ENCODE peak calls at places on chromosomes 5 and 9, in nine cellular contexts. One of them, this sample, is unnamed.

GRCh38 chr9:110125207-110125751 is 82.7 kb downstream of the C9orf152 start:
- DNase-seq in Calu3: peak; percentile 83
- DNase-seq in kidney: peak; percentile 96
- DNase-seq in foreskin fibroblast: peak; percentile 88
- DNase-seq in fibroblast of pulmonary artery: peak; percentile 99
- DNase-seq in HCT116: no peak
- DNase-seq in MCF 10A: peak; percentile 81
- DNase-seq in GM10248: no peak
- DNase-seq in AG09309: peak; percentile 89
- DNase-seq in this sample: peak; percentile 87

GRCh38 chr5:147348046-147348445 is 113.2 kb downstream of the STK32A start:
- DNase-seq in Calu3: no peak
- DNase-seq in kidney: no peak
- DNase-seq in foreskin fibroblast: no peak
- DNase-seq in fibroblast of pulmonary artery: peak; percentile 7
- DNase-seq in HCT116: no peak
- DNase-seq in MCF 10A: peak; percentile 14
- DNase-seq in GM10248: no peak
- DNase-seq in AG09309: no peak
- DNase-seq in this sample: no peak

GRCh38 chr5:159849437-159850191 is 66.7 kb upstream of the ADRA1B start:
- DNase-seq in Calu3: peak; percentile 12
- DNase-seq in kidney: no peak
- DNase-seq in foreskin fibroblast: peak; percentile 88
- DNase-seq in fibroblast of pulmonary artery: peak; percentile 75
- DNase-seq in HCT116: no peak
- DNase-seq in MCF 10A: peak; percentile 87
- DNase-seq in GM10248: no peak
- DNase-seq in AG09309: peak; percentile 64
- DNase-seq in this sample: peak; percentile 80

GRCh38 chr5:58491216-58491892 is at the start of gene GAPT:
- DNase-seq in Calu3: no peak
- DNase-seq in kidney: no peak
- DNase-seq in foreskin fibroblast: no peak
- DNase-seq in fibroblast of pulmonary artery: no peak
- DNase-seq in HCT116: no peak
- DNase-seq in MCF 10A: no peak
- DNase-seq in GM10248: peak; percentile 19
- DNase-seq in AG09309: no peak
- DNase-seq in this sample: no peak

GRCh38 chr5:151448038-151448985 is 909 bp downstream of the SLC36A1 start:
- DNase-seq in Calu3: peak; percentile 50
- DNase-seq in kidney: no peak
- DNase-seq in foreskin fibroblast: peak; percentile 35
- DNase-seq in fibroblast of pulmonary artery: no peak
- DNase-seq in HCT116: no peak
- DNase-seq in MCF 10A: peak; percentile 57
- DNase-seq in GM10248: no peak
- DNase-seq in AG09309: no peak
- DNase-seq in this sample: no peak

GRCh38 chr9:127049044-127049443 is 73.4 kb downstream of the ANGPTL2 start:
- DNase-seq in Calu3: peak; percentile 33
- DNase-seq in kidney: no peak
- DNase-seq in foreskin fibroblast: peak; percentile 87
- DNase-seq in fibroblast of pulmonary artery: peak; percentile 98
- DNase-seq in HCT116: no peak
- DNase-seq in MCF 10A: peak; percentile 96
- DNase-seq in GM10248: no peak
- DNase-seq in AG09309: peak; percentile 62
- DNase-seq in this sample: peak; percentile 62

GRCh38 chr9:6086006-6086655 is 70.7 kb upstream of the RANBP6 start:
- DNase-seq in Calu3: no peak
- DNase-seq in kidney: no peak
- DNase-seq in foreskin fibroblast: no peak
- DNase-seq in fibroblast of pulmonary artery: no peak
- DNase-seq in HCT116: no peak
- DNase-seq in MCF 10A: no peak
- DNase-seq in GM10248: no peak
- DNase-seq in AG09309: no peak
- DNase-seq in this sample: no peak

GRCh38 chr5:126464016-126464415 is 40.8 kb downstream of the GRAMD2B start:
- DNase-seq in Calu3: no peak
- DNase-seq in kidney: no peak
- DNase-seq in foreskin fibroblast: no peak
- DNase-seq in fibroblast of pulmonary artery: no peak
- DNase-seq in HCT116: no peak
- DNase-seq in MCF 10A: no peak
- DNase-seq in GM10248: no peak
- DNase-seq in AG09309: no peak
- DNase-seq in this sample: no peak

GRCh38 chr5:17951392-17952169 is 317.3 kb downstream of the TAF11L14 start:
- DNase-seq in Calu3: no peak
- DNase-seq in kidney: no peak
- DNase-seq in foreskin fibroblast: no peak
- DNase-seq in fibroblast of pulmonary artery: no peak
- DNase-seq in HCT116: no peak
- DNase-seq in MCF 10A: peak; percentile 77
- DNase-seq in GM10248: no peak
- DNase-seq in AG09309: no peak
- DNase-seq in this sample: no peak

GRCh38 chr5:67417839-67418238 is 221.2 kb upstream of the CD180 start:
- DNase-seq in Calu3: no peak
- DNase-seq in kidney: no peak
- DNase-seq in foreskin fibroblast: no peak
- DNase-seq in fibroblast of pulmonary artery: no peak
- DNase-seq in HCT116: no peak
- DNase-seq in MCF 10A: no peak
- DNase-seq in GM10248: no peak
- DNase-seq in AG09309: no peak
- DNase-seq in this sample: no peak

GRCh38 chr9:120388000-120388855 is 191.7 kb downstream of the CDK5RAP2 start:
- DNase-seq in Calu3: no peak
- DNase-seq in kidney: no peak
- DNase-seq in foreskin fibroblast: peak; percentile 47
- DNase-seq in fibroblast of pulmonary artery: no peak
- DNase-seq in HCT116: no peak
- DNase-seq in MCF 10A: no peak
- DNase-seq in GM10248: no peak
- DNase-seq in AG09309: no peak
- DNase-seq in this sample: no peak

GRCh38 chr9:130937146-130938076 is 1.6 kb downstream of the FIBCD1 start:
- DNase-seq in Calu3: no peak
- DNase-seq in kidney: no peak
- DNase-seq in foreskin fibroblast: no peak
- DNase-seq in fibroblast of pulmonary artery: no peak
- DNase-seq in HCT116: no peak
- DNase-seq in MCF 10A: no peak
- DNase-seq in GM10248: no peak
- DNase-seq in AG09309: no peak
- DNase-seq in this sample: no peak

GRCh38 chr9:130938184-130938651 is 829 bp downstream of the FIBCD1 start:
- DNase-seq in Calu3: no peak
- DNase-seq in kidney: no peak
- DNase-seq in foreskin fibroblast: no peak
- DNase-seq in fibroblast of pulmonary artery: no peak
- DNase-seq in HCT116: no peak
- DNase-seq in MCF 10A: no peak
- DNase-seq in GM10248: no peak
- DNase-seq in AG09309: no peak
- DNase-seq in this sample: no peak

GRCh38 chr9:130939405-130939941 is 426 bp upstream of the FIBCD1 start:
- DNase-seq in Calu3: no peak
- DNase-seq in kidney: no peak
- DNase-seq in foreskin fibroblast: peak; percentile 54
- DNase-seq in fibroblast of pulmonary artery: no peak
- DNase-seq in HCT116: no peak
- DNase-seq in MCF 10A: no peak
- DNase-seq in GM10248: no peak
- DNase-seq in AG09309: no peak
- DNase-seq in this sample: no peak

GRCh38 chr9:130940023-130940549 is 1.0 kb upstream of the FIBCD1 start:
- DNase-seq in Calu3: no peak
- DNase-seq in kidney: peak; percentile 72
- DNase-seq in foreskin fibroblast: no peak
- DNase-seq in fibroblast of pulmonary artery: no peak
- DNase-seq in HCT116: no peak
- DNase-seq in MCF 10A: no peak
- DNase-seq in GM10248: no peak
- DNase-seq in AG09309: no peak
- DNase-seq in this sample: no peak

DNA sequence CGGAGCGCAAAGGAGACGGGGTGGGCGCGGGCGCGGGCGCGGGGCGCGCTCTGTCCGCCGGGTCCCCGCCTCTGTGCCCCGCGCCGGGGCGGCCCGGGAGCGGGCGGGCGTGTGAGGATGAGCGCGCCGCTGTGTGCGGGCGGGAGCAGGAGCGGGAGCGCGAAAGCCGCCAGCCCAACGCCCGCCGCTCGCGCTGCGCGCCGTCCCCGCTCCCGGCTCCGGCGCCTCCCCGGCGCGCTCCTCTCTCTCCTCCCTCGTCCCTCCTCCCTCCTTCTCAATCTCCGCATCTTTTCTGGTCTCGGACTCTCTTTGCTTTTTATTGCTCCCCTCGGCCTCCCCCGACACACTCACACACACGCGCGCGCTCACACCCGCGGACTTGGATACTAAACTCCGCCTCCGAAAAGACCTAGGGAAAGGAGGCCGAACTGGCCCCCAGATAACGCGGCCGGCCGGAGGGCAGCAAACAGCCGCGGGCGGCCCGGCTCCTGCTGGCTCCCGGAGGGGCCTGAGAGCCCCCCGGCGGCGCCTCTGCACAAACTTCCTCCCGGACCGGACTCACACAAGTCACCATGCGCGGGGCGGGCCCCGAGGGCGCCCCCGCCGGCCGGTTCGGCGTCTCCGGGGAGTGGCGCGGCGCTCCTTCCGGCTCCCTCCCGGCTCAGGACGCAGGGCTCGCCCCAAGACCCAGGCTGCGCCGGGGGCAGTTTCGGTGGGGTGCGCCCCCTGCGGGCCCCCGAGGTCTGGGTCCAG is at the start of gene FIBCD1:
- DNase-seq in Calu3: peak; percentile 66
- DNase-seq in kidney: peak; percentile 73
- DNase-seq in foreskin fibroblast: peak; percentile 72
- DNase-seq in fibroblast of pulmonary artery: no peak
- DNase-seq in HCT116: peak; percentile 29
- DNase-seq in MCF 10A: no peak
- DNase-seq in GM10248: peak; percentile 65
- DNase-seq in AG09309: no peak
- DNase-seq in this sample: no peak
- TF ChIP-seq CTCF in Calu3: peak; percentile 37
- TF ChIP-seq CTCF in kidney: no peak
- TF ChIP-seq CTCF in foreskin fibroblast: peak; percentile 31
- TF ChIP-seq CTCF in fibroblast of pulmonary artery: no peak
- TF ChIP-seq CTCF in HCT116: peak; percentile 27
- TF ChIP-seq CTCF in MCF 10A: peak; percentile 48
- TF ChIP-seq CTCF in GM10248: peak; percentile 25
- TF ChIP-seq CTCF in AG09309: peak; percentile 25
- TF ChIP-seq CTCF in this sample: peak; percentile 36

DNA sequence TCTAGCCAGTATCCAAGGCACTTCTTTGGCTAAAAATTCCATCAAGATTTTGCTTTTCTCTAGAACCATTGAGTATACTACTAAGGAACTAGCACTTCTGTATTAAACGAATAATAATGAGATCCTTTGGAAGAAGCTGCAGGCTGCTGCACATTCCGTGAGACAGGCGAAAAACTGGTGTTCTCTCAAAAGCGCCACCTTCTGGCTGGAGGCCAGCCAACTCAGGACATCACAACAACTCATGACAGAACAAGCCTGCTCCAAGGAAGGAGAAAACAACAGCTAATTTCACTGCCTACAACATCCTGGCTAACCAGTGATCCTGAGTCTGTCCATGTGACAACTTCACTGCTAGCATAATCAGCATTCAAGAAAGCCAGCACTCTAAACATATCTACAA is 150.4 kb downstream of the YTHDC2 start:
- DNase-seq in Calu3: peak; percentile 37
- DNase-seq in kidney: no peak
- DNase-seq in foreskin fibroblast: peak; percentile 25
- DNase-seq in fibroblast of pulmonary artery: peak; percentile 51
- DNase-seq in HCT116: peak; percentile 51
- DNase-seq in MCF 10A: peak; percentile 79
- DNase-seq in GM10248: peak; percentile 15
- DNase-seq in AG09309: no peak
- DNase-seq in this sample: no peak
- TF ChIP-seq CTCF in Calu3: peak; percentile 14
- TF ChIP-seq CTCF in kidney: peak; percentile 23
- TF ChIP-seq CTCF in foreskin fibroblast: no peak
- TF ChIP-seq CTCF in fibroblast of pulmonary artery: peak; percentile 31
- TF ChIP-seq CTCF in HCT116: peak; percentile 69
- TF ChIP-seq CTCF in MCF 10A: peak; percentile 31
- TF ChIP-seq CTCF in GM10248: peak; percentile 52
- TF ChIP-seq CTCF in AG09309: peak; percentile 29
- TF ChIP-seq CTCF in this sample: peak; percentile 72

GRCh38 chr5:177363565-177363964 is 5.8 kb downstream of the RGS14 start:
- DNase-seq in Calu3: no peak
- DNase-seq in kidney: no peak
- DNase-seq in foreskin fibroblast: no peak
- DNase-seq in fibroblast of pulmonary artery: no peak
- DNase-seq in HCT116: no peak
- DNase-seq in MCF 10A: no peak
- DNase-seq in GM10248: no peak
- DNase-seq in AG09309: no peak
- DNase-seq in this sample: no peak

GRCh38 chr5:177364159-177364962 is 6.6 kb downstream of the RGS14 start:
- DNase-seq in Calu3: no peak
- DNase-seq in kidney: no peak
- DNase-seq in foreskin fibroblast: peak; percentile 32
- DNase-seq in fibroblast of pulmonary artery: peak; percentile 43
- DNase-seq in HCT116: no peak
- DNase-seq in MCF 10A: peak; percentile 31
- DNase-seq in GM10248: peak; percentile 60
- DNase-seq in AG09309: no peak
- DNase-seq in this sample: no peak

GRCh38 chr5:177362102-177362868 is 4.6 kb downstream of the RGS14 start:
- DNase-seq in Calu3: no peak
- DNase-seq in kidney: peak; percentile 93
- DNase-seq in foreskin fibroblast: no peak
- DNase-seq in fibroblast of pulmonary artery: no peak
- DNase-seq in HCT116: no peak
- DNase-seq in MCF 10A: no peak
- DNase-seq in GM10248: no peak
- DNase-seq in AG09309: no peak
- DNase-seq in this sample: no peak

GRCh38 chr5:177361418-177362101 is 3.8 kb downstream of the RGS14 start:
- DNase-seq in Calu3: no peak
- DNase-seq in kidney: no peak
- DNase-seq in foreskin fibroblast: no peak
- DNase-seq in fibroblast of pulmonary artery: no peak
- DNase-seq in HCT116: no peak
- DNase-seq in MCF 10A: no peak
- DNase-seq in GM10248: no peak
- DNase-seq in AG09309: no peak
- DNase-seq in this sample: no peak

GRCh38 chr5:177362871-177363507 is 5.3 kb downstream of the RGS14 start:
- DNase-seq in Calu3: peak; percentile 69
- DNase-seq in kidney: peak; percentile 92
- DNase-seq in foreskin fibroblast: peak; percentile 71
- DNase-seq in fibroblast of pulmonary artery: peak; percentile 40
- DNase-seq in HCT116: no peak
- DNase-seq in MCF 10A: peak; percentile 70
- DNase-seq in GM10248: peak; percentile 86
- DNase-seq in AG09309: no peak
- DNase-seq in this sample: no peak
- TF ChIP-seq CTCF in Calu3: no peak
- TF ChIP-seq CTCF in kidney: no peak
- TF ChIP-seq CTCF in foreskin fibroblast: no peak
- TF ChIP-seq CTCF in fibroblast of pulmonary artery: no peak
- TF ChIP-seq CTCF in HCT116: no peak
- TF ChIP-seq CTCF in MCF 10A: no peak
- TF ChIP-seq CTCF in GM10248: no peak
- TF ChIP-seq CTCF in AG09309: no peak
- TF ChIP-seq CTCF in this sample: no peak

GRCh38 chr5:178265746-178266145 is 33.1 kb upstream of the PHYKPL start:
- DNase-seq in Calu3: no peak
- DNase-seq in kidney: peak; percentile 47
- DNase-seq in foreskin fibroblast: no peak
- DNase-seq in fibroblast of pulmonary artery: no peak
- DNase-seq in HCT116: no peak
- DNase-seq in MCF 10A: no peak
- DNase-seq in GM10248: no peak
- DNase-seq in AG09309: no peak
- DNase-seq in this sample: no peak
- TF ChIP-seq CTCF in Calu3: no peak
- TF ChIP-seq CTCF in kidney: no peak
- TF ChIP-seq CTCF in foreskin fibroblast: no peak
- TF ChIP-seq CTCF in fibroblast of pulmonary artery: no peak
- TF ChIP-seq CTCF in HCT116: no peak
- TF ChIP-seq CTCF in MCF 10A: no peak
- TF ChIP-seq CTCF in GM10248: no peak
- TF ChIP-seq CTCF in AG09309: no peak
- TF ChIP-seq CTCF in this sample: no peak

This sample was measured in epithelial cell of proximal tubule.